ENCODE peak calls at places on chromosomes 7 and 10, in eight cellular contexts. One of them, this sample, is unnamed. For H3K4me1, the result is how much of the 10 kb centered on the place peaks cover.

GRCh38 chr10:132663666-132664365 is 122.1 kb downstream of the NKX6-2 start:
- DNase-seq in mesenchymal stem cell: no peak
- DNase-seq in heart left ventricle: no peak
- DNase-seq in PC-9: no peak
- DNase-seq in endodermal cell: no peak
- DNase-seq in H1: no peak
- DNase-seq in tibial artery: no peak
- DNase-seq in CD4-positive, alpha-beta memory T cell: no peak
- DNase-seq in this sample: no peak

GRCh38 chr7:362416-363096 is 72.6 kb downstream of the FOXL3 start:
- DNase-seq in mesenchymal stem cell: no peak
- DNase-seq in heart left ventricle: no peak
- DNase-seq in PC-9: no peak
- DNase-seq in endodermal cell: no peak
- DNase-seq in H1: no peak
- DNase-seq in tibial artery: no peak
- DNase-seq in CD4-positive, alpha-beta memory T cell: peak
- DNase-seq in this sample: peak

GRCh38 chr10:97358349-97358748 is 23.8 kb upstream of the FRAT2 start:
- DNase-seq in mesenchymal stem cell: no peak
- DNase-seq in heart left ventricle: no peak
- DNase-seq in PC-9: no peak
- DNase-seq in endodermal cell: no peak
- DNase-seq in H1: no peak
- DNase-seq in tibial artery: no peak
- DNase-seq in CD4-positive, alpha-beta memory T cell: no peak
- DNase-seq in this sample: no peak

GRCh38 chr10:790821-791551 is 101.5 kb upstream of the DIP2C start:
- DNase-seq in mesenchymal stem cell: no peak
- DNase-seq in heart left ventricle: no peak
- DNase-seq in PC-9: no peak
- DNase-seq in endodermal cell: peak
- DNase-seq in H1: peak
- DNase-seq in tibial artery: peak
- DNase-seq in CD4-positive, alpha-beta memory T cell: no peak
- DNase-seq in this sample: no peak

GRCh38 chr7:151311294-151311864 is 30.2 kb upstream of the NUB1 start:
- DNase-seq in mesenchymal stem cell: no peak
- DNase-seq in heart left ventricle: no peak
- DNase-seq in PC-9: peak
- DNase-seq in endodermal cell: peak
- DNase-seq in H1: no peak
- DNase-seq in tibial artery: no peak
- DNase-seq in CD4-positive, alpha-beta memory T cell: no peak
- DNase-seq in this sample: peak

GRCh38 chr7:19920200-19920599 is 146.8 kb upstream of the TMEM196 start:
- DNase-seq in mesenchymal stem cell: peak
- DNase-seq in heart left ventricle: no peak
- DNase-seq in PC-9: peak
- DNase-seq in endodermal cell: no peak
- DNase-seq in H1: no peak
- DNase-seq in tibial artery: no peak
- DNase-seq in CD4-positive, alpha-beta memory T cell: no peak
- DNase-seq in this sample: no peak

GRCh38 chr10:12780634-12781601 is 220.6 kb downstream of the CCDC3 start:
- DNase-seq in mesenchymal stem cell: no peak
- DNase-seq in heart left ventricle: no peak
- DNase-seq in PC-9: no peak
- DNase-seq in endodermal cell: no peak
- DNase-seq in H1: no peak
- DNase-seq in tibial artery: no peak
- DNase-seq in CD4-positive, alpha-beta memory T cell: no peak
- DNase-seq in this sample: no peak

GRCh38 chr10:109411897-109412296 is 511.4 kb downstream of the XPNPEP1 start:
- DNase-seq in mesenchymal stem cell: peak
- DNase-seq in heart left ventricle: no peak
- DNase-seq in PC-9: no peak
- DNase-seq in endodermal cell: no peak
- DNase-seq in H1: no peak
- DNase-seq in tibial artery: no peak
- DNase-seq in CD4-positive, alpha-beta memory T cell: no peak
- DNase-seq in this sample: no peak

GRCh38 chr7:15703732-15704131 is 17.2 kb upstream of the MEOX2 start:
- DNase-seq in mesenchymal stem cell: no peak
- DNase-seq in heart left ventricle: no peak
- DNase-seq in PC-9: no peak
- DNase-seq in endodermal cell: no peak
- DNase-seq in H1: no peak
- DNase-seq in tibial artery: no peak
- DNase-seq in CD4-positive, alpha-beta memory T cell: no peak
- DNase-seq in this sample: no peak

GRCh38 chr10:99654791-99655190 is 4.5 kb upstream of the ENTPD7 start:
- DNase-seq in mesenchymal stem cell: no peak
- DNase-seq in heart left ventricle: no peak
- DNase-seq in PC-9: peak
- DNase-seq in endodermal cell: no peak
- DNase-seq in H1: no peak
- DNase-seq in tibial artery: no peak
- DNase-seq in CD4-positive, alpha-beta memory T cell: no peak
- DNase-seq in this sample: no peak

GRCh38 chr7:123789817-123790216 is 41.0 kb upstream of the WASL start:
- DNase-seq in mesenchymal stem cell: no peak
- DNase-seq in heart left ventricle: no peak
- DNase-seq in PC-9: no peak
- DNase-seq in endodermal cell: no peak
- DNase-seq in H1: no peak
- DNase-seq in tibial artery: no peak
- DNase-seq in CD4-positive, alpha-beta memory T cell: no peak
- DNase-seq in this sample: no peak

GRCh38 chr7:132877578-132877977 is 204.3 kb downstream of the CHCHD3 start:
- DNase-seq in mesenchymal stem cell: no peak
- DNase-seq in heart left ventricle: no peak
- DNase-seq in PC-9: no peak
- DNase-seq in endodermal cell: no peak
- DNase-seq in H1: no peak
- DNase-seq in tibial artery: no peak
- DNase-seq in CD4-positive, alpha-beta memory T cell: no peak
- DNase-seq in this sample: no peak

GRCh38 chr10:70992436-70992835 is 104.1 kb upstream of the PCBD1 start:
- DNase-seq in mesenchymal stem cell: no peak
- DNase-seq in heart left ventricle: no peak
- DNase-seq in PC-9: no peak
- DNase-seq in endodermal cell: peak
- DNase-seq in H1: no peak
- DNase-seq in tibial artery: peak
- DNase-seq in CD4-positive, alpha-beta memory T cell: no peak
- DNase-seq in this sample: no peak

GRCh38 chr7:6160191-6160623 is 112.2 kb downstream of the CYTH3 start:
- DNase-seq in mesenchymal stem cell: peak
- DNase-seq in heart left ventricle: peak
- DNase-seq in PC-9: peak
- DNase-seq in endodermal cell: peak
- DNase-seq in H1: peak
- DNase-seq in tibial artery: peak
- DNase-seq in CD4-positive, alpha-beta memory T cell: no peak
- DNase-seq in this sample: peak

GRCh38 chr7:66725843-66726242 is 14.7 kb upstream of the RABGEF1 start:
- DNase-seq in mesenchymal stem cell: no peak
- DNase-seq in heart left ventricle: no peak
- DNase-seq in PC-9: no peak
- DNase-seq in endodermal cell: no peak
- DNase-seq in H1: no peak
- DNase-seq in tibial artery: no peak
- DNase-seq in CD4-positive, alpha-beta memory T cell: no peak
- DNase-seq in this sample: no peak

GRCh38 chr7:40799-41750 is 151.3 kb upstream of the FAM20C start:
- DNase-seq in mesenchymal stem cell: no peak
- DNase-seq in heart left ventricle: peak
- DNase-seq in PC-9: no peak
- DNase-seq in endodermal cell: peak
- DNase-seq in H1: peak
- DNase-seq in tibial artery: no peak
- DNase-seq in CD4-positive, alpha-beta memory T cell: no peak
- DNase-seq in this sample: no peak

GRCh38 chr10:89119651-89120050 is 87.5 kb downstream of the CH25H start:
- DNase-seq in mesenchymal stem cell: no peak
- DNase-seq in heart left ventricle: no peak
- DNase-seq in PC-9: no peak
- DNase-seq in endodermal cell: no peak
- DNase-seq in H1: no peak
- DNase-seq in tibial artery: no peak
- DNase-seq in CD4-positive, alpha-beta memory T cell: no peak
- DNase-seq in this sample: no peak

GRCh38 chr7:121000091-121000983 is 11.8 kb downstream of the CPED1 start:
- DNase-seq in mesenchymal stem cell: peak
- DNase-seq in heart left ventricle: no peak
- DNase-seq in PC-9: no peak
- DNase-seq in endodermal cell: no peak
- DNase-seq in H1: no peak
- DNase-seq in tibial artery: no peak
- DNase-seq in CD4-positive, alpha-beta memory T cell: no peak
- DNase-seq in this sample: no peak

GRCh38 chr7:37669818-37670217 is 13.7 kb upstream of the GPR141 start:
- DNase-seq in mesenchymal stem cell: no peak
- DNase-seq in heart left ventricle: no peak
- DNase-seq in PC-9: no peak
- DNase-seq in endodermal cell: no peak
- DNase-seq in H1: no peak
- DNase-seq in tibial artery: no peak
- DNase-seq in CD4-positive, alpha-beta memory T cell: no peak
- DNase-seq in this sample: no peak

GRCh38 chr7:50662996-50663395 is 97.8 kb upstream of the DDC start:
- DNase-seq in mesenchymal stem cell: no peak
- DNase-seq in heart left ventricle: no peak
- DNase-seq in PC-9: no peak
- DNase-seq in endodermal cell: peak
- DNase-seq in H1: no peak
- DNase-seq in tibial artery: no peak
- DNase-seq in CD4-positive, alpha-beta memory T cell: no peak
- DNase-seq in this sample: no peak

GRCh38 chr10:7625836-7626235 is 40.9 kb downstream of the ITIH5 start:
- DNase-seq in mesenchymal stem cell: no peak
- DNase-seq in heart left ventricle: no peak
- DNase-seq in PC-9: no peak
- DNase-seq in endodermal cell: no peak
- DNase-seq in H1: no peak
- DNase-seq in tibial artery: no peak
- DNase-seq in CD4-positive, alpha-beta memory T cell: no peak
- DNase-seq in this sample: no peak

GRCh38 chr7:449249-450019 is 70.2 kb downstream of the PDGFA start:
- DNase-seq in mesenchymal stem cell: no peak
- DNase-seq in heart left ventricle: no peak
- DNase-seq in PC-9: no peak
- DNase-seq in endodermal cell: no peak
- DNase-seq in H1: no peak
- DNase-seq in tibial artery: no peak
- DNase-seq in CD4-positive, alpha-beta memory T cell: no peak
- DNase-seq in this sample: no peak

GRCh38 chr10:3196971-3197353 is 24.4 kb upstream of the PITRM1 start:
- DNase-seq in mesenchymal stem cell: no peak
- DNase-seq in heart left ventricle: no peak
- DNase-seq in PC-9: no peak
- DNase-seq in endodermal cell: no peak
- DNase-seq in H1: peak
- DNase-seq in tibial artery: no peak
- DNase-seq in CD4-positive, alpha-beta memory T cell: no peak
- DNase-seq in this sample: no peak
- H3K4me3 ChIP-seq in mesenchymal stem cell: peak
- H3K4me3 ChIP-seq in heart left ventricle: peak
- H3K4me3 ChIP-seq in PC-9: no peak
- H3K4me3 ChIP-seq in endodermal cell: no peak
- H3K4me3 ChIP-seq in H1: no peak
- H3K4me3 ChIP-seq in tibial artery: peak
- H3K4me3 ChIP-seq in CD4-positive, alpha-beta memory T cell: peak
- H3K4me3 ChIP-seq in this sample: no peak

GRCh38 chr10:79382491-79382941 is 35.2 kb downstream of the PPIF start:
- DNase-seq in mesenchymal stem cell: no peak
- DNase-seq in heart left ventricle: no peak
- DNase-seq in PC-9: no peak
- DNase-seq in endodermal cell: peak
- DNase-seq in H1: peak
- DNase-seq in tibial artery: peak
- DNase-seq in CD4-positive, alpha-beta memory T cell: no peak
- DNase-seq in this sample: no peak
- H3K4me1 ChIP-seq in mesenchymal stem cell: under half
- H3K4me1 ChIP-seq in heart left ventricle: under half
- H3K4me1 ChIP-seq in PC-9: under half
- H3K4me1 ChIP-seq in endodermal cell: under half
- H3K4me1 ChIP-seq in H1: under half
- H3K4me1 ChIP-seq in tibial artery: under half
- H3K4me1 ChIP-seq in CD4-positive, alpha-beta memory T cell: under half
- H3K4me1 ChIP-seq in this sample: under half

DNA sequence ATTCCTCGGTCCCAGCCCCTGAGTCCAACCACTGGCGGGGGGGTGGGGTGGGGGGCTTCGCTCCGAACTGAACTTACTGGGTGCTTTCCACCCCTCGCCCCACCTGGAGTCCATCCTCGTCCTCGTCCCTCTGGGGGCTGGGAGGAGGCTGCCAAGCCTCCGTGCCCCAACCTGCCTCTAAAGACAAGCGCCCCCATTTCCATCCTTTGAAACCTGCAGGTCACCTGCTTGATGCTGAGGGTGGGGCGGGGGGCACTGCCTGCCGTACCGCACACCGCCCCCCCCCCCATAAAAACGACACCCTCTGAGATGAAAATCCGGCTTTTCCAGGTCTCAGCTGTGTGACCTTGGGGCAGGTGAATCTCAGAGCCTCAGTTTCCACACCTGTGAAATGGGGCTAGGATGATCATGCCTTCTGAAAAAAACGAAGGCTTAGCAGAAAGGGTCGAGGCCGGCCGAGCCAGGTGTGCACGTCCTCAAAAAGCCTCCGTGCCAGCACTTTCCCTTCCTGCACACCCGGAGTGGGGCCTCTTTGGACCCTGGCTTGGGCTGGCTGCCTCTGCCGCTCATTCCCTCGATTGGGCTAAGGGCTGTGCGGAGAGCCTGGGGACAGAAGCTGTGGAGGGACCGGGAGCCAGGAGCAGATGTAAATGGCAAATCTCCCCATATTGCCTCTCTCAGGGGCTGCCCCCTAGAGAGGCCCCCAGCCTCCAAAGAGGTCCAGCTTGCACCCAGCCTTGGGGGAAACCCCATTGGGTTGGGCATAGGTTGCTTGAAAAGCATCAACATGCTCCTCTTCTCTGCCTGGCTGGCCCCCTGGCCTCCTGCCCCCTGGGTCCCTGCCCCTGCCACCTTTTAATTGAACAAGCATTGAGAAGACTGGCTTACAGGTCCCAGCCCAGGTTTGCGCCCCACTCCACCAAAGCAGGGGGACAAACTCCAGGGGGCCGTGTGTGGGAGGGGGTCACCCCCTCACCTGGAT is 1.1 kb downstream of the ELFN1 start:
- DNase-seq in mesenchymal stem cell: no peak
- DNase-seq in heart left ventricle: no peak
- DNase-seq in PC-9: no peak
- DNase-seq in endodermal cell: peak
- DNase-seq in H1: peak
- DNase-seq in tibial artery: peak
- DNase-seq in CD4-positive, alpha-beta memory T cell: no peak
- DNase-seq in this sample: no peak
- H3K27ac ChIP-seq in mesenchymal stem cell: no peak
- H3K27ac ChIP-seq in heart left ventricle: no peak
- H3K27ac ChIP-seq in PC-9: no peak
- H3K27ac ChIP-seq in endodermal cell: no peak
- H3K27ac ChIP-seq in H1: no peak
- H3K27ac ChIP-seq in tibial artery: no peak
- H3K27ac ChIP-seq in CD4-positive, alpha-beta memory T cell: no peak
- H3K27ac ChIP-seq in this sample: no peak

GRCh38 chr10:119817991-119818888 is 54.4 kb downstream of the MCMBP start:
- DNase-seq in mesenchymal stem cell: peak
- DNase-seq in heart left ventricle: peak
- DNase-seq in PC-9: no peak
- DNase-seq in endodermal cell: peak
- DNase-seq in H1: peak
- DNase-seq in tibial artery: peak
- DNase-seq in CD4-positive, alpha-beta memory T cell: no peak
- DNase-seq in this sample: no peak
- H3K4me3 ChIP-seq in mesenchymal stem cell: peak
- H3K4me3 ChIP-seq in heart left ventricle: peak
- H3K4me3 ChIP-seq in PC-9: no peak
- H3K4me3 ChIP-seq in endodermal cell: peak
- H3K4me3 ChIP-seq in H1: peak
- H3K4me3 ChIP-seq in tibial artery: peak
- H3K4me3 ChIP-seq in CD4-positive, alpha-beta memory T cell: no peak
- H3K4me3 ChIP-seq in this sample: no peak

This sample was measured in small intestine.